ENCODE peak calls at places on chromosome 10, in five cellular contexts. One of them, this sample, is unnamed.
A peak's percentile ranks its signal among the peaks of the same experiment; 100 is the strongest.

GRCh38 chr10:52729259-52730104 is 43.1 kb downstream of the MBL2 start:
- DNase-seq in CD8-positive, alpha-beta memory T cell: no peak
- DNase-seq in Peyer's patch: no peak
- DNase-seq in fibroblast of lung: peak; percentile 25
- DNase-seq in CD4-positive, CD25-positive, alpha-beta regulatory T cell: no peak
- DNase-seq in this sample: no peak

GRCh38 chr10:13803566-13804554 is 217.1 kb downstream of the PRPF18 start:
- DNase-seq in CD8-positive, alpha-beta memory T cell: no peak
- DNase-seq in Peyer's patch: no peak
- DNase-seq in fibroblast of lung: peak; percentile 62
- DNase-seq in CD4-positive, CD25-positive, alpha-beta regulatory T cell: no peak
- DNase-seq in this sample: no peak

GRCh38 chr10:55500931-55501559 is 700.0 kb upstream of the PCDH15 start:
- DNase-seq in CD8-positive, alpha-beta memory T cell: no peak
- DNase-seq in Peyer's patch: no peak
- DNase-seq in fibroblast of lung: peak; percentile 21
- DNase-seq in CD4-positive, CD25-positive, alpha-beta regulatory T cell: no peak
- DNase-seq in this sample: no peak

GRCh38 chr10:8049874-8050560 is 4.5 kb upstream of the GATA3 start:
- DNase-seq in CD8-positive, alpha-beta memory T cell: no peak
- DNase-seq in Peyer's patch: no peak
- DNase-seq in fibroblast of lung: no peak
- DNase-seq in CD4-positive, CD25-positive, alpha-beta regulatory T cell: peak; percentile 23
- DNase-seq in this sample: peak; percentile 16

GRCh38 chr10:46525177-46525823 is 31.2 kb downstream of the GPRIN2 start:
- DNase-seq in CD8-positive, alpha-beta memory T cell: no peak
- DNase-seq in Peyer's patch: peak; percentile 44
- DNase-seq in fibroblast of lung: peak; percentile 95
- DNase-seq in CD4-positive, CD25-positive, alpha-beta regulatory T cell: no peak
- DNase-seq in this sample: no peak

GRCh38 chr10:15725603-15726002 is 5.9 kb upstream of the ITGA8 start:
- DNase-seq in CD8-positive, alpha-beta memory T cell: no peak
- DNase-seq in Peyer's patch: no peak
- DNase-seq in fibroblast of lung: peak; percentile 48
- DNase-seq in CD4-positive, CD25-positive, alpha-beta regulatory T cell: no peak
- DNase-seq in this sample: no peak

GRCh38 chr10:123614888-123615287 is 51.3 kb upstream of the GPR26 start:
- DNase-seq in CD8-positive, alpha-beta memory T cell: peak; percentile 15
- DNase-seq in Peyer's patch: peak; percentile 74
- DNase-seq in fibroblast of lung: peak; percentile 16
- DNase-seq in CD4-positive, CD25-positive, alpha-beta regulatory T cell: peak; percentile 21
- DNase-seq in this sample: no peak

GRCh38 chr10:117638664-117639200 is 96.2 kb downstream of the EMX2 start:
- DNase-seq in CD8-positive, alpha-beta memory T cell: no peak
- DNase-seq in Peyer's patch: no peak
- DNase-seq in fibroblast of lung: no peak
- DNase-seq in CD4-positive, CD25-positive, alpha-beta regulatory T cell: no peak
- DNase-seq in this sample: no peak

GRCh38 chr10:93075369-93076221 is 1.9 kb downstream of the CYP26A1 start:
- DNase-seq in CD8-positive, alpha-beta memory T cell: no peak
- DNase-seq in Peyer's patch: no peak
- DNase-seq in fibroblast of lung: no peak
- DNase-seq in CD4-positive, CD25-positive, alpha-beta regulatory T cell: no peak
- DNase-seq in this sample: no peak

GRCh38 chr10:51691135-51691534 is 8.3 kb downstream of the CSTF2T start:
- DNase-seq in CD8-positive, alpha-beta memory T cell: no peak
- DNase-seq in Peyer's patch: no peak
- DNase-seq in fibroblast of lung: no peak
- DNase-seq in CD4-positive, CD25-positive, alpha-beta regulatory T cell: no peak
- DNase-seq in this sample: no peak

GRCh38 chr10:123154943-123155505 is 822 bp downstream of the BUB3 start:
- DNase-seq in CD8-positive, alpha-beta memory T cell: no peak
- DNase-seq in Peyer's patch: no peak
- DNase-seq in fibroblast of lung: peak; percentile 57
- DNase-seq in CD4-positive, CD25-positive, alpha-beta regulatory T cell: no peak
- DNase-seq in this sample: peak; percentile 10

GRCh38 chr10:77320852-77321496 is 316.6 kb downstream of the KCNMA1 start:
- DNase-seq in CD8-positive, alpha-beta memory T cell: no peak
- DNase-seq in Peyer's patch: no peak
- DNase-seq in fibroblast of lung: peak; percentile 95
- DNase-seq in CD4-positive, CD25-positive, alpha-beta regulatory T cell: no peak
- DNase-seq in this sample: no peak

GRCh38 chr10:93261961-93262610 is 188.4 kb downstream of the CYP26A1 start:
- DNase-seq in CD8-positive, alpha-beta memory T cell: no peak
- DNase-seq in Peyer's patch: no peak
- DNase-seq in fibroblast of lung: peak; percentile 63
- DNase-seq in CD4-positive, CD25-positive, alpha-beta regulatory T cell: no peak
- DNase-seq in this sample: no peak

GRCh38 chr10:97888641-97889262 is 39.1 kb downstream of the GOLGA7B start:
- DNase-seq in CD8-positive, alpha-beta memory T cell: no peak
- DNase-seq in Peyer's patch: no peak
- DNase-seq in fibroblast of lung: peak; percentile 71
- DNase-seq in CD4-positive, CD25-positive, alpha-beta regulatory T cell: no peak
- DNase-seq in this sample: no peak

GRCh38 chr10:76550806-76551205 is 1086.8 kb downstream of the KCNMA1 start:
- DNase-seq in CD8-positive, alpha-beta memory T cell: no peak
- DNase-seq in Peyer's patch: no peak
- DNase-seq in fibroblast of lung: no peak
- DNase-seq in CD4-positive, CD25-positive, alpha-beta regulatory T cell: no peak
- DNase-seq in this sample: no peak

GRCh38 chr10:89327803-89328441 is at the start of gene IFIT3:
- DNase-seq in CD8-positive, alpha-beta memory T cell: peak; percentile 31
- DNase-seq in Peyer's patch: peak; percentile 64
- DNase-seq in fibroblast of lung: peak; percentile 97
- DNase-seq in CD4-positive, CD25-positive, alpha-beta regulatory T cell: peak; percentile 23
- DNase-seq in this sample: peak; percentile 36

GRCh38 chr10:74518076-74518475 is 308.3 kb upstream of the KAT6B start:
- DNase-seq in CD8-positive, alpha-beta memory T cell: no peak
- DNase-seq in Peyer's patch: no peak
- DNase-seq in fibroblast of lung: no peak
- DNase-seq in CD4-positive, CD25-positive, alpha-beta regulatory T cell: no peak
- DNase-seq in this sample: no peak

GRCh38 chr10:118272090-118272775 is 69.9 kb downstream of the FAM204A start:
- DNase-seq in CD8-positive, alpha-beta memory T cell: no peak
- DNase-seq in Peyer's patch: no peak
- DNase-seq in fibroblast of lung: peak; percentile 4
- DNase-seq in CD4-positive, CD25-positive, alpha-beta regulatory T cell: no peak
- DNase-seq in this sample: no peak

GRCh38 chr10:104521901-104522827 is 118.9 kb upstream of the SORCS3 start:
- DNase-seq in CD8-positive, alpha-beta memory T cell: no peak
- DNase-seq in Peyer's patch: no peak
- DNase-seq in fibroblast of lung: no peak
- DNase-seq in CD4-positive, CD25-positive, alpha-beta regulatory T cell: no peak
- DNase-seq in this sample: no peak

GRCh38 chr10:59971915-59972314 is 65.6 kb upstream of the CCDC6 start:
- DNase-seq in CD8-positive, alpha-beta memory T cell: no peak
- DNase-seq in Peyer's patch: peak; percentile 71
- DNase-seq in fibroblast of lung: peak; percentile 76
- DNase-seq in CD4-positive, CD25-positive, alpha-beta regulatory T cell: no peak
- DNase-seq in this sample: no peak

GRCh38 chr10:11488126-11488525 is 123.3 kb downstream of the USP6NL start:
- DNase-seq in CD8-positive, alpha-beta memory T cell: no peak
- DNase-seq in Peyer's patch: no peak
- DNase-seq in fibroblast of lung: peak; percentile 27
- DNase-seq in CD4-positive, CD25-positive, alpha-beta regulatory T cell: no peak
- DNase-seq in this sample: no peak

GRCh38 chr10:117631276-117632151 is 89.0 kb downstream of the EMX2 start:
- DNase-seq in CD8-positive, alpha-beta memory T cell: no peak
- DNase-seq in Peyer's patch: no peak
- DNase-seq in fibroblast of lung: no peak
- DNase-seq in CD4-positive, CD25-positive, alpha-beta regulatory T cell: no peak
- DNase-seq in this sample: no peak

GRCh38 chr10:6213257-6213905 is 10.6 kb downstream of the PFKFB3 start:
- DNase-seq in CD8-positive, alpha-beta memory T cell: no peak
- DNase-seq in Peyer's patch: no peak
- DNase-seq in fibroblast of lung: peak; percentile 20
- DNase-seq in CD4-positive, CD25-positive, alpha-beta regulatory T cell: no peak
- DNase-seq in this sample: no peak

GRCh38 chr10:3783721-3784432 is 1.1 kb downstream of the KLF6 start:
- DNase-seq in CD8-positive, alpha-beta memory T cell: peak; percentile 74
- DNase-seq in Peyer's patch: peak; percentile 73
- DNase-seq in fibroblast of lung: peak; percentile 69
- DNase-seq in CD4-positive, CD25-positive, alpha-beta regulatory T cell: peak; percentile 74
- DNase-seq in this sample: peak; percentile 78

GRCh38 chr10:95281206-95281605 is 9.6 kb downstream of the PDLIM1 start:
- DNase-seq in CD8-positive, alpha-beta memory T cell: no peak
- DNase-seq in Peyer's patch: no peak
- DNase-seq in fibroblast of lung: no peak
- DNase-seq in CD4-positive, CD25-positive, alpha-beta regulatory T cell: no peak
- DNase-seq in this sample: no peak

GRCh38 chr10:35140126-35140525 is 13.5 kb downstream of the CREM start:
- DNase-seq in CD8-positive, alpha-beta memory T cell: no peak
- DNase-seq in Peyer's patch: no peak
- DNase-seq in fibroblast of lung: no peak
- DNase-seq in CD4-positive, CD25-positive, alpha-beta regulatory T cell: no peak
- DNase-seq in this sample: no peak

GRCh38 chr10:35136263-35136815 is 9.7 kb downstream of the CREM start:
- DNase-seq in CD8-positive, alpha-beta memory T cell: no peak
- DNase-seq in Peyer's patch: no peak
- DNase-seq in fibroblast of lung: no peak
- DNase-seq in CD4-positive, CD25-positive, alpha-beta regulatory T cell: no peak
- DNase-seq in this sample: no peak

GRCh38 chr10:35133586-35133985 is 6.9 kb downstream of the CREM start:
- DNase-seq in CD8-positive, alpha-beta memory T cell: no peak
- DNase-seq in Peyer's patch: no peak
- DNase-seq in fibroblast of lung: no peak
- DNase-seq in CD4-positive, CD25-positive, alpha-beta regulatory T cell: no peak
- DNase-seq in this sample: no peak

GRCh38 chr10:35132727-35133126 is 6.1 kb downstream of the CREM start:
- DNase-seq in CD8-positive, alpha-beta memory T cell: no peak
- DNase-seq in Peyer's patch: no peak
- DNase-seq in fibroblast of lung: no peak
- DNase-seq in CD4-positive, CD25-positive, alpha-beta regulatory T cell: no peak
- DNase-seq in this sample: no peak

DNA sequence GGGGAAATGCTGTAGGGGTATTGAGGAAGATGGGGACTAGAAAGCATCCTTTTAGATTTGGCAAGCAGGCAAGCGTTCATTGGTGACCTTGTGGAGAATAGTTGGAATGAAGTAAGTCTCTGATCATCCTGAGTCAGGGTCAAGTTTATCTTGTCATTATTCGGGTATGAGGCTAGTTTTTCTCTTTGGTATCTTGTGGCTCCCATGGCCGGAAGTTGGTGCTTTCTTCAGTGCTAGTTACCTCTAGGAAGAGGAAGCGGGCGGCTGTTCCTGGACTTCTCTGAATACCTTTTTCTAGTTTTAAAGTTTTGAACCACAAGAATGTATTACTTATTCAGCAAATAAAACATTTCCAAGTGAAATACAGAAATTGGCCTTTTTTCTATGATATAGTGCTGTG is 9.2 kb downstream of the CREM start:
- DNase-seq in CD8-positive, alpha-beta memory T cell: no peak
- DNase-seq in Peyer's patch: peak; percentile 82
- DNase-seq in fibroblast of lung: peak; percentile 6
- DNase-seq in CD4-positive, CD25-positive, alpha-beta regulatory T cell: no peak
- DNase-seq in this sample: no peak
- H3K4me3 ChIP-seq in CD8-positive, alpha-beta memory T cell: no peak overlapping the region
- H3K4me3 ChIP-seq in Peyer's patch: no peak overlapping the region
- H3K4me3 ChIP-seq in fibroblast of lung: no peak overlapping the region
- H3K4me3 ChIP-seq in CD4-positive, CD25-positive, alpha-beta regulatory T cell: peak overlapping the region; percentile 62
- H3K4me3 ChIP-seq in this sample: no peak overlapping the region

GRCh38 chr10:21214329-21214728 is 311.2 kb downstream of the SKIDA1 start:
- DNase-seq in CD8-positive, alpha-beta memory T cell: no peak
- DNase-seq in Peyer's patch: no peak
- DNase-seq in fibroblast of lung: no peak
- DNase-seq in CD4-positive, CD25-positive, alpha-beta regulatory T cell: no peak
- DNase-seq in this sample: no peak

GRCh38 chr10:21212912-21213311 is 312.6 kb downstream of the SKIDA1 start:
- DNase-seq in CD8-positive, alpha-beta memory T cell: no peak
- DNase-seq in Peyer's patch: no peak
- DNase-seq in fibroblast of lung: no peak
- DNase-seq in CD4-positive, CD25-positive, alpha-beta regulatory T cell: no peak
- DNase-seq in this sample: no peak

GRCh38 chr10:21217107-21217506 is 308.4 kb downstream of the SKIDA1 start:
- DNase-seq in CD8-positive, alpha-beta memory T cell: no peak
- DNase-seq in Peyer's patch: no peak
- DNase-seq in fibroblast of lung: no peak
- DNase-seq in CD4-positive, CD25-positive, alpha-beta regulatory T cell: no peak
- DNase-seq in this sample: no peak

GRCh38 chr10:21212275-21212674 is 313.2 kb downstream of the SKIDA1 start:
- DNase-seq in CD8-positive, alpha-beta memory T cell: no peak
- DNase-seq in Peyer's patch: no peak
- DNase-seq in fibroblast of lung: no peak
- DNase-seq in CD4-positive, CD25-positive, alpha-beta regulatory T cell: no peak
- DNase-seq in this sample: no peak

GRCh38 chr10:21217748-21218367 is 307.6 kb downstream of the SKIDA1 start:
- DNase-seq in CD8-positive, alpha-beta memory T cell: no peak
- DNase-seq in Peyer's patch: no peak
- DNase-seq in fibroblast of lung: no peak
- DNase-seq in CD4-positive, CD25-positive, alpha-beta regulatory T cell: no peak
- DNase-seq in this sample: no peak
- H3K27ac ChIP-seq in CD8-positive, alpha-beta memory T cell: no peak overlapping the region
- H3K27ac ChIP-seq in Peyer's patch: no peak overlapping the region
- H3K27ac ChIP-seq in fibroblast of lung: no peak overlapping the region
- H3K27ac ChIP-seq in CD4-positive, CD25-positive, alpha-beta regulatory T cell: no peak overlapping the region
- H3K27ac ChIP-seq in this sample: no peak overlapping the region

DNA sequence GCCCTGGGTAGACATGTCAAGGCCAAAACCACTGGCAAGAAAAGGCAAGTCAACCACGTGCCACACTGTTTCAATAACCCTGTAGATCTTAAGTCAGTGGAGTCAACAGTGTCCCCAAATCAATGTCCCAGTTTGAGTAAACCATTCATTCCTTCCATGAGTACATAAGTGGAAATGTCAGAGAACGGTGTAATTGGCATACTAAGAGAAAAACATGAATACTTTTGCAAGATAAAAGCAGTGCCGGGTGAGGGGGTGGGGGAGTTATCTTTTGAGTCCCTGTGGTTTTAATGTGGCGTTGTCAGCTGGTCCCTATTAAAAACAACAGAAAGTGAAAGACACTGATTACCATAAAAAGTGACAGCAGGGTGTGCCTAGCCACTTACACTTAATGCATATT is 37.8 kb downstream of the RSU1 start:
- DNase-seq in CD8-positive, alpha-beta memory T cell: peak; percentile 30
- DNase-seq in Peyer's patch: no peak
- DNase-seq in fibroblast of lung: peak; percentile 2
- DNase-seq in CD4-positive, CD25-positive, alpha-beta regulatory T cell: peak; percentile 63
- DNase-seq in this sample: peak; percentile 53
- H3K4me3 ChIP-seq in CD8-positive, alpha-beta memory T cell: no peak overlapping the region
- H3K4me3 ChIP-seq in Peyer's patch: no peak overlapping the region
- H3K4me3 ChIP-seq in fibroblast of lung: no peak overlapping the region
- H3K4me3 ChIP-seq in CD4-positive, CD25-positive, alpha-beta regulatory T cell: peak overlapping the region; percentile 55
- H3K4me3 ChIP-seq in this sample: no peak overlapping the region

GRCh38 chr10:78993523-78993922 is 75.2 kb upstream of the ZMIZ1 start:
- DNase-seq in CD8-positive, alpha-beta memory T cell: no peak
- DNase-seq in Peyer's patch: no peak
- DNase-seq in fibroblast of lung: no peak
- DNase-seq in CD4-positive, CD25-positive, alpha-beta regulatory T cell: no peak
- DNase-seq in this sample: no peak

GRCh38 chr10:78992333-78992732 is 76.4 kb upstream of the ZMIZ1 start:
- DNase-seq in CD8-positive, alpha-beta memory T cell: peak; percentile 11
- DNase-seq in Peyer's patch: no peak
- DNase-seq in fibroblast of lung: no peak
- DNase-seq in CD4-positive, CD25-positive, alpha-beta regulatory T cell: peak; percentile 19
- DNase-seq in this sample: peak; percentile 17

GRCh38 chr10:78995977-78996355 is 72.8 kb upstream of the ZMIZ1 start:
- DNase-seq in CD8-positive, alpha-beta memory T cell: no peak
- DNase-seq in Peyer's patch: no peak
- DNase-seq in fibroblast of lung: no peak
- DNase-seq in CD4-positive, CD25-positive, alpha-beta regulatory T cell: no peak
- DNase-seq in this sample: no peak

GRCh38 chr10:78986419-78986818 is 82.3 kb upstream of the ZMIZ1 start:
- DNase-seq in CD8-positive, alpha-beta memory T cell: no peak
- DNase-seq in Peyer's patch: no peak
- DNase-seq in fibroblast of lung: no peak
- DNase-seq in CD4-positive, CD25-positive, alpha-beta regulatory T cell: no peak
- DNase-seq in this sample: no peak

GRCh38 chr10:78991187-78991586 is 77.6 kb upstream of the ZMIZ1 start:
- DNase-seq in CD8-positive, alpha-beta memory T cell: no peak
- DNase-seq in Peyer's patch: no peak
- DNase-seq in fibroblast of lung: peak; percentile 65
- DNase-seq in CD4-positive, CD25-positive, alpha-beta regulatory T cell: peak; percentile 10
- DNase-seq in this sample: no peak
- H3K27ac ChIP-seq in CD8-positive, alpha-beta memory T cell: no peak overlapping the region
- H3K27ac ChIP-seq in Peyer's patch: no peak overlapping the region
- H3K27ac ChIP-seq in fibroblast of lung: no peak overlapping the region
- H3K27ac ChIP-seq in CD4-positive, CD25-positive, alpha-beta regulatory T cell: no peak overlapping the region
- H3K27ac ChIP-seq in this sample: no peak overlapping the region

This sample was measured in CD4-positive, alpha-beta memory T cell.